ENCODE peak calls at places on chromosome 20, in ten cellular contexts. G, F, O, E, W, L, S, I, C and Z are unnamed samples.

GRCh38 chr20:22939181-22939580 is 95.9 kb upstream of the SSTR4 start:
- DNase-seq in I (no peak), W (no peak), E (no peak), F (no peak), C (no peak), S (no peak), O (no peak), G (no peak), L (no peak), Z (no peak)

GRCh38 chr20:31689141-31689540 is 33.5 kb downstream of the BCL2L1 start:
- DNase-seq in W (no peak), O (no peak), C (no peak), E (no peak), S (no peak), G (no peak), F (no peak), L (no peak), I (no peak), Z (no peak)

GRCh38 chr20:57432874-57433491 is 41.8 kb downstream of the RBM38 start:
- DNase-seq in G (peak; percentile 77), I (peak; percentile 26), F (no peak), E (no peak), W (no peak), O (peak; percentile 97), L (no peak), S (peak; percentile 31), C (peak; percentile 41), Z (peak; percentile 37)

GRCh38 chr20:20217626-20218025 is 150.3 kb upstream of the INSM1 start:
- DNase-seq in O (no peak), G (no peak), W (no peak), I (no peak), E (peak; percentile 76), F (no peak), S (no peak), L (no peak), C (no peak), Z (no peak)

GRCh38 chr20:35743693-35744491 is 1.8 kb upstream of the RBM39 start:
- DNase-seq in O (peak; percentile 34), C (no peak), S (peak; percentile 54), W (no peak), L (no peak), F (no peak), G (no peak), I (no peak), E (no peak), Z (no peak)

GRCh38 chr20:61613885-61614284 is 361.8 kb downstream of the CDH4 start:
- DNase-seq in S (no peak), C (no peak), F (no peak), O (no peak), G (no peak), L (no peak), I (no peak), W (no peak), E (no peak), Z (no peak)

GRCh38 chr20:62530643-62531032 is 54.8 kb upstream of the GATA5 start:
- DNase-seq in S (no peak), G (no peak), F (no peak), E (no peak), L (no peak), W (no peak), I (no peak), C (no peak), O (no peak), Z (no peak)

GRCh38 chr20:56860413-56860812 is 231.3 kb downstream of the TFAP2C start:
- DNase-seq in W (peak; percentile 14), L (no peak), S (no peak), C (no peak), O (no peak), E (no peak), F (no peak), G (no peak), I (peak; percentile 56), Z (no peak)

GRCh38 chr20:46592580-46593362 is 42.3 kb upstream of the OCSTAMP start:
- DNase-seq in O (no peak), L (no peak), S (peak; percentile 10), I (no peak), E (no peak), C (no peak), F (no peak), W (no peak), G (no peak), Z (no peak)

GRCh38 chr20:61271273-61272221 is 19.5 kb downstream of the CDH4 start:
- DNase-seq in W (no peak), F (peak; percentile 31), G (no peak), O (no peak), S (no peak), C (no peak), E (peak; percentile 74), L (no peak), I (no peak), Z (no peak)

GRCh38 chr20:62069741-62070216 is 4.1 kb upstream of the TAF4 start:
- DNase-seq in F (peak; percentile 56), S (no peak), W (peak; percentile 75), L (no peak), O (no peak), E (no peak), I (peak; percentile 73), G (no peak), C (peak; percentile 27), Z (peak; percentile 37)

GRCh38 chr20:37615507-37616425 is 78.1 kb upstream of the CTNNBL1 start:
- DNase-seq in E (peak; percentile 60), S (peak; percentile 61), F (peak; percentile 25), G (no peak), I (peak; percentile 4), L (peak; percentile 62), O (peak; percentile 25), W (no peak), C (peak; percentile 26), Z (no peak)

GRCh38 chr20:63732118-63733095 is 4.1 kb upstream of the LIME1 start:
- DNase-seq in C (no peak), I (no peak), S (no peak), F (no peak), L (no peak), O (no peak), G (no peak), E (no peak), W (no peak), Z (no peak)

GRCh38 chr20:35595901-35596300 is 19.7 kb upstream of the SPAG4 start:
- DNase-seq in C (no peak), S (no peak), O (no peak), G (no peak), L (no peak), W (no peak), E (no peak), I (no peak), F (no peak), Z (no peak)

GRCh38 chr20:37275125-37275524 is 13.5 kb upstream of the GHRH start:
- DNase-seq in O (peak; percentile 43), S (no peak), I (no peak), L (no peak), C (no peak), F (no peak), W (no peak), E (no peak), G (no peak), Z (no peak)

GRCh38 chr20:58155148-58155925 is 73.1 kb downstream of the ANKRD60 start:
- DNase-seq in E (no peak), I (no peak), F (no peak), O (no peak), L (no peak), C (no peak), G (no peak), W (no peak), S (no peak), Z (no peak)

GRCh38 chr20:3734111-3734843 is 1.8 kb downstream of the HSPA12B start:
- DNase-seq in G (no peak), E (no peak), C (no peak), O (no peak), L (no peak), F (no peak), I (no peak), W (no peak), S (no peak), Z (no peak)
- H3K4me3 ChIP-seq in G (no peak overlapping the region), E (no peak overlapping the region), C (no peak overlapping the region), O (no peak overlapping the region), L (no peak overlapping the region), F (no peak overlapping the region), I (no peak overlapping the region), W (no peak overlapping the region), S (no peak overlapping the region), Z (no peak overlapping the region)

DNA sequence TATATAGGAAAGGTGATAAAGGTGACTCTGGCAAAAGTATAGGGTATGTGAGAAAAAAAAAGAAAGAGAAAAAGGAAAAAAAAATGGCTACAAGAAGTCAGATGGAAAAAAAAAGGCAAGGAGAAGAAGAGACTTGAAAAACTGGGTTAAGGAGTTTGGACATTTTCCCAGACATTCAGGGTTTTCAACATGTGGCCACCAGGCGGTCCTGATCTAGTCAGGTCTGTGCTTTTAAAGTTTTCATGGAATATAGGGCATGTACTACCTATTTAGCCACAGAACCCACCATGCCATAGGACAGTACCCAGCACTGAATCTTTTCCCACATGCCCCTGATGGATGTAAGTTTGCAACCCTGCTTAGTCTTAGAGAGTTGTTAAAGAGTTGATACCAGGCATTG is 433.7 kb downstream of the MAFB start:
- DNase-seq in F (peak; percentile 34), I (peak; percentile 70), G (no peak), C (peak; percentile 52), L (no peak), W (no peak), S (no peak), O (no peak), E (no peak), Z (peak; percentile 6)
- TF ChIP-seq CTCF in F (peak; percentile 15), I (peak; percentile 52), G (no peak), C (no peak), L (no peak), W (no peak), S (no peak), O (no peak), E (no peak), Z (peak; percentile 16)

DNA sequence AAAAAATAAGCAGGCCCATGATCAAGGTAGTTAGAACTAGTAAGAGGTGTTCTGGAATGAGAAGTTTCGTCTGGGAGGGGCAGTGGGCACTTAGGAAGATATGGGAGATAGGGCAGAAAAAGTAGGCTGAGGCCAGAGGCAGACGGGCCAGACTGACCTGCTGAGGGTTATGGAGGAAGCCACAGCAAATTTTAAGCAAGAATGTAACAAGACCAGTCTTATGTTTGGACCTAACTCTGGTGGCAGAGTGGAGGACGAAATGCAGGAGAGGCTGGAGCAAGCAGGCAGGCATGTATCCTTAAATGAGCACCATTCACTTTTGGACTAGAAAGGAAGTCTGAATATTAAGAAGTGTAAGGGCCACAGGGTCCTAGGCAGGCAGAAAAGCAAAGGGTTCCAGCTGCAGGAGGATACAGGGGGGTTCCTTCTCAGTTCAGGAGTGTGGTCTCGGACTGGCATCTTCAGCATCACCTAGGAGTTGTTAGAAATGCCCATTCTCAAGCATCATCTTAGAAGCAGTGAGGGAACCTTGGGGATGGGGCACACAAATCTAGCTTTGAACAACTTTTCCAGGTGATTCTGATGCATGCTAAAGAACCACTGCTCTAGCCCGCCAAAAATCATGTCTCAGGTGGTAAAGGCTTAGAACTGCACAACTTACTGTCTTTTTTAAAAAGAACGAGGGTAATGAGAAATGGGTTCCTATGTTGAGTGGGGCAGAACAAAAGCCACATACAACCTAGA is 1.7 kb upstream of the DSTN start:
- DNase-seq in G (no peak), E (no peak), F (no peak), W (no peak), C (no peak), I (no peak), S (no peak), L (no peak), O (no peak), Z (no peak)
- H3K4me3 ChIP-seq in G (peak overlapping the region; percentile 93), E (peak overlapping the region; percentile 81), F (peak overlapping the region; percentile 26), W (peak overlapping the region; percentile 88), C (peak overlapping the region; percentile 95), I (peak overlapping the region; percentile 63), S (peak overlapping the region; percentile 87), L (peak overlapping the region; percentile 64), O (no peak overlapping the region), Z (peak overlapping the region; percentile 85)

GRCh38 chr20:50274570-50275430 is 84.2 kb downstream of the CEBPB start:
- DNase-seq in E (no peak), C (no peak), L (no peak), G (peak; percentile 87), O (peak; percentile 86), F (no peak), S (no peak), W (no peak), I (no peak), Z (no peak)
- TF ChIP-seq CTCF in E (no peak), C (no peak), L (no peak), G (no peak), O (no peak), F (no peak), S (no peak), W (no peak), I (no peak), Z (no peak)